ENCODE peak calls at places on chromosomes 4 and X, in five cellular contexts. N, W, O, D and E are unnamed samples.

GRCh38 chr4:118994030-118994429 is 105.4 kb downstream of the SYNPO2 start:
- DNase-seq in N (no peak), W (no peak), O (no peak), D (no peak), E (no peak)

GRCh38 chr4:82293304-82293703 is 80.5 kb downstream of the HNRNPD start:
- DNase-seq in N (no peak), W (no peak), O (no peak), D (no peak), E (no peak)

GRCh38 chr4:38614198-38614597 is 49.8 kb upstream of the KLF3 start:
- DNase-seq in N (no peak), W (no peak), O (no peak), D (no peak), E (no peak)

GRCh38 chrX:100491174-100491573 is 81.1 kb upstream of the PCDH19 start:
- DNase-seq in N (no peak), W (no peak), O (no peak), D (no peak), E (no peak)

GRCh38 chr4:124030038-124030638 is 633.5 kb downstream of the SPRY1 start:
- DNase-seq in N (no peak), W (no peak), O (no peak), D (no peak), E (no peak)

GRCh38 chr4:15805583-15806517 is 27.7 kb downstream of the CD38 start:
- DNase-seq in N (no peak), W (no peak), O (no peak), D (peak), E (peak)

GRCh38 chr4:85153221-85153620 is 186.7 kb upstream of the WDFY3 start:
- DNase-seq in N (no peak), W (no peak), O (no peak), D (no peak), E (no peak)

GRCh38 chr4:74545488-74545887 is 100.6 kb downstream of the AREG start:
- DNase-seq in N (no peak), W (peak), O (no peak), D (peak), E (no peak)

GRCh38 chr4:52982246-52982950 is 120.3 kb downstream of the RASL11B start:
- DNase-seq in N (no peak), W (no peak), O (no peak), D (peak), E (no peak)

GRCh38 chr4:159017323-159018036 is 85.4 kb upstream of the RAPGEF2 start:
- DNase-seq in N (no peak), W (no peak), O (no peak), D (no peak), E (no peak)

GRCh38 chr4:93791570-93792195 is 36.9 kb upstream of the ATOH1 start:
- DNase-seq in N (no peak), W (peak), O (peak), D (peak), E (no peak)

GRCh38 chrX:150084474-150085229 is 146.4 kb upstream of the EOLA2 start:
- DNase-seq in N (no peak), W (no peak), O (no peak), D (no peak), E (no peak)

DNA sequence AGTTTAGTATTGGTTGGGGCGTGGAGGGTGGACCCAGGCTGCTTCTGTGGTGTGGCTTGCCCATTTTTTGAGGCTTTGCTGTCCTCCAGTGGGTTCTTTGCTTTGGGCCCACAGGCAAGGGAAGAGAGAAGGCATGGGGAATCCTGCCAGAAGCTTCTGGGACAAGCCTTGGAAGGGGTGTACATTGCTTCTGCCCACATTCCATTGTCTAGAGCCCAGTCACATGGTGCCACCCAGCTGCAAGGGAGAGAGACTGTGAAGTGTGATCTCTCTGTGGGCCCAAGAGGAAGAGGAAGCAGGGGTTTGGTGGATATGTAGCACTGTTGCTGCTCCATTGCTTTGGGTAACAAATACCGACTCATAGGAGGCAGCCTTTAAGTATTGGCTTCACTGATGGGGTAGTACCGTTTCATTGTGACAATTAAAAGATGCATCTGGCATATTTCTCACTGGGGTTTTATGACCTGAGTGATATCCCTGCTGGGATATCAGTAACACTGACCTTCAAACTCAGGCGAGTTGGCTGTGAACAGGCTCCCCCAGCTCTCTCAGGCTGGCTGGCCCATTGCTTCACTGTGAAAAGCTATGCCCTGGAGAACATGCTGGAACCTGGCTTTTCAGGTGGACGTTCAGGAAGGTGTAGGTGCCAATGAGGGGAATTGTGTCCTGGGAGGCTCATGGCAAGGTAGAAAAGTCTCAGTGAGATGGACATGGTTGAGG is 85.9 kb downstream of the CLDN34 start:
- DNase-seq in N (no peak), W (no peak), O (peak), D (no peak), E (no peak)
- H3K27ac ChIP-seq in N (no peak), W (no peak), O (peak), D (no peak), E (no peak)

GRCh38 chrX:2188316-2188715 is 312.5 kb downstream of the DHRSX start:
- DNase-seq in N (no peak), W (no peak), O (no peak), D (no peak), E (no peak)
- H3K27ac ChIP-seq in N (no peak), W (no peak), O (no peak), D (no peak), E (no peak)

DNA sequence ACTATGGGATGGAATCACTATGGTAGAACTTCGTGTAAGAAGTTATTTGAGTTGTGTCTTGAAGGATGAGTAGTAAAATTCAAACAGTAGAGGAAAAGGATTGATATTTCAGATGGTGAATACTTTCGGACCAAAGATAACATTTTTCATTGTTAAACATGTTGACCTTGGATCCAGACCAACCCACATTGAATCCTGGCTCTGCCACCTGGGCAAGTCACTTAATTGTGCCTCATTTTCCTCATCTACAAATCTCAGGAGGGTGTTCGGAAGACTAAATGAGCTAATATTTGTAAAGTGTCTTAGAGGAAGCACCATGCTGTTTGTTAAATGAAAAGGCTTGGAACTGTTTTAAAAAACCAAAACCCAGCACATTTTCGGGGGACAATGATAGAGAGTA is 1.4 kb upstream of the AIFM1 start:
- DNase-seq in N (no peak), W (no peak), O (no peak), D (no peak), E (no peak)
- H3K27ac ChIP-seq in N (no peak), W (no peak), O (no peak), D (no peak), E (no peak)

GRCh38 chrX:16836371-16836770 is 33.8 kb downstream of the RBBP7 start:
- DNase-seq in N (no peak), W (no peak), O (no peak), D (no peak), E (no peak)

GRCh38 chrX:16834811-16835210 is 35.4 kb downstream of the RBBP7 start:
- DNase-seq in N (no peak), W (no peak), O (no peak), D (no peak), E (no peak)

GRCh38 chrX:16839224-16839851 is 30.8 kb downstream of the RBBP7 start:
- DNase-seq in N (no peak), W (no peak), O (no peak), D (no peak), E (no peak)

GRCh38 chrX:16839852-16840460 is 30.2 kb downstream of the RBBP7 start:
- DNase-seq in N (no peak), W (no peak), O (no peak), D (peak), E (no peak)

DNA sequence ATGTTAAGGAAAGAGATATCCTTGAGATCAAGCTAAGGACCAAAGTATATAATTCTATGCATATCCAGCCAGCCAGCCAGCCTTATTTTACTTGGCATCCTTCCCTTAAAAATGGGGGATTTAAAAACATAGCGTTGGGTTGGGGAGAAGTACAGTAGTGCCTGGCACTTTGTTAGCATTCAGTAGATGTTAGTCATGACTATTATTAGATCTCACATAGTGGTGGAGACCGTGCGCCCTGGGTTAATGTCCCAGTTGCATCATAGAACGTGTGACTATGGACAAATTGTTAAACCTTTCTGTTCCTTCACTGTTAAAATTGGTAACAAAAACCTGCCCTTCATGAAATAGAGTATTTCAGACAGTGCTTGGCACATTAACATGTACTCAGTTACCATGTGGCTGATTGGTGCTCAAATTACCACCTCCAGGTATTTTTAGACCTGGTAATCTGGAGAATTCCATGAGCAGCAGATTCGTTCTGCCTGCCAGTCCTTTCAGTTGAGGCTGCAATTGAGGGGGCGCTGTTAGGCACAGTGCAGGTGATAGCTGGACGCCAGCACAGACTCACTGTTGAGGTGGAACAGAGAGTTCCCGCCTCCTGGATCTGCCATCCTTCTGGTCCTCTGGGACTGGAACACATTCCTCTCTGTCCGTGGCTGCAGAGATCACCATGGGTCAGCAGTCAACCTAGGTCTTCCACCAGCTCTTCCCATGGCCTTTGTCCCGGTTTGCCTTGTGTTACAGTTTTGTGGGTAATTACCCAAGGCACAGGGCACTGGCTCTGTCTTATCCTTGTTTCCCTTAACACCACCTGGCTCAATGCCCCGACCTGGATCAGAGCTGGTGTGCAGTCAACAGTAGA is 31.7 kb downstream of the RBBP7 start:
- DNase-seq in N (no peak), W (peak), O (no peak), D (peak), E (no peak)
- H3K27ac ChIP-seq in N (no peak), W (no peak), O (no peak), D (peak), E (no peak)

DNA sequence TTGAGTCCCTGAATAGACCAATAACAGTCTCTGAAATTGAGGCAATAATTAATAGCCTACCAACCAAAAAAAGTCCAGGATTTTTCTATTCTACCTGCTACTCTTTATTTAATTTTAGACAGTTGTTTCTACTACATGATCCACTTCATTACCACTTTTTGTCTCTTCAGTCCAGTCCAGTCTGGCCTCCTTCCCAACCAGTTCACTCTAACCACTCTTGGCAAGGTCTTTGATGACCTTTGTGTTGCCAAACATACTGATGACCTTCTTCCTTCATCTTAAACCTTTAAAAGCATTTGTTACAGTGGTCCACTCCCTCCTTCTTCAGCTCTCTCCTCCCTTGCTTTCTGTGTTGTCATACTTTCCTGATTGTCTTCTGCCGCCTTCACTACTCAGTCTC is 12.8 kb upstream of the UBQLN2 start:
- DNase-seq in N (no peak), W (no peak), O (no peak), D (no peak), E (no peak)
- H3K27ac ChIP-seq in N (no peak), W (no peak), O (no peak), D (no peak), E (no peak)

DNA sequence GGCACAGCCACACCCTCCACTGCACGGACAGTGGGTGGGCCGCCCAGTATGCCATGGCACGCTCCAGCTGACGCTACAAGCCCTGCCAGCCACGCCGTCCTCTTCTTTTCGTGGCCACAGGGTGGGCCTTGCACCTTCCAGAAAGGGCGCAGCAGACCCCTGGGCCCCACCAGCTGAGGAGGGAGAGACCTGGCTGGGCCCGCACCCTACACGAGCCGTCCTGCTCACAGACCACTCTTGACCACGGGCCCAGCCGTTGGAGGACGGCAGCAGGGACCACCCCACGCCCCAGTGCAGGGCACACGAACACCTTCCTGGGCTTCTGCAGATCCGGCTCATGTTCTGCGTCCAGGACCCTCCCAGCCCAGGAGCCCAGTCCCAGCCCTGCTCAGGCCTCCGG is 27.1 kb downstream of the FAM53A start:
- DNase-seq in N (no peak), W (no peak), O (no peak), D (no peak), E (no peak)
- H3K27ac ChIP-seq in N (no peak), W (no peak), O (no peak), D (no peak), E (no peak)

GRCh38 chr4:137627938-137628460 is 95.7 kb upstream of the PCDH18 start:
- DNase-seq in N (no peak), W (no peak), O (no peak), D (no peak), E (no peak)

GRCh38 chr4:137621056-137621455 is 88.8 kb upstream of the PCDH18 start:
- DNase-seq in N (no peak), W (no peak), O (no peak), D (no peak), E (no peak)

DNA sequence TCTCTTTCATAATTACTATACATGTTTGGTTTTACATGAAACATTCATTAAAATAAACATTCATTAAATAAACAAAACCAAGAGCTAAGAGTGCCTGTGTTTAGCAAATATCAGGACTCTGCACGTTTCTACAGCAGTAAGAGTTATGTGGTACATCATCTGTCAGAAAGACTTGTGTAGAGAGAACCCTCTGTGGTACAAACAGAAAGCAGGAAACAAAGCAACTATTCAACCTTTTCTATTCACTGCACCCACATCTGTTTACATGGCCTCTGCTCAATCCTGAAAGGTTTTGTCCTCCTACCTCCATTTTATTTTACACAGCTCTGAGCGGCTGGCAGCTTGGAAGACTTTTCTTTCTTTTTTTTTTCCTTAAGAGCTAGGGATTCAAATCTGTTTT is 90.7 kb upstream of the PCDH18 start:
- DNase-seq in N (no peak), W (no peak), O (no peak), D (no peak), E (no peak)
- H3K27ac ChIP-seq in N (no peak), W (no peak), O (no peak), D (no peak), E (no peak)

DNA sequence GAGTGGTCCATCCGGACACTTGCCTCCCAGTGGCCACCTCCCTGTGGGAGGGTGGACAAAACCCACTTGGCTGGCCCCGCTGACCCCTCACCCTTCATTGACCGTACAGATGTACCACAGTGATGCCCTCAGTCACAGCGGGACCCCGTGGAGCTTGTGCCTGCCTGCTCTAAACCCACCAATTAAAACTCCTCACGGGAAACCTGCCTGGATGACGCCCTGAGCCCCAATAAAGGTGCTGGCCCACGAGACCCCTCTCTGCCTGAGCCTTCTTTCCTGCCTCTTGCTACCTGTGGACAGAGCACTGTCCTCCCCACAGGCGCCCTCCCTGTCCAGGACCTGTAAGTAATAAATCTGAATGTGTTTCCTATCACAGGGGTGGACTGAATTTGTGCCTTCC is 32.9 kb downstream of the RNF212 start:
- DNase-seq in N (no peak), W (no peak), O (no peak), D (no peak), E (no peak)
- H3K27ac ChIP-seq in N (no peak), W (no peak), O (no peak), D (peak), E (no peak)

GRCh38 chrX:110208092-110208491 is 109.8 kb downstream of the AMMECR1 start:
- DNase-seq in N (no peak), W (no peak), O (no peak), D (no peak), E (no peak)
- H3K27ac ChIP-seq in N (no peak), W (no peak), O (no peak), D (no peak), E (no peak)

GRCh38 chrX:45748443-45748842 is 547.8 kb upstream of the DIPK2B start:
- DNase-seq in N (no peak), W (no peak), O (no peak), D (no peak), E (no peak)

GRCh38 chrX:45745479-45745878 is 544.8 kb upstream of the DIPK2B start:
- DNase-seq in N (no peak), W (no peak), O (no peak), D (no peak), E (no peak)

GRCh38 chrX:45749375-45749774 is 548.7 kb upstream of the DIPK2B start:
- DNase-seq in N (no peak), W (no peak), O (no peak), D (no peak), E (no peak)

GRCh38 chrX:45750639-45751038 is 550.0 kb upstream of the DIPK2B start:
- DNase-seq in N (no peak), W (no peak), O (no peak), D (no peak), E (no peak)

DNA sequence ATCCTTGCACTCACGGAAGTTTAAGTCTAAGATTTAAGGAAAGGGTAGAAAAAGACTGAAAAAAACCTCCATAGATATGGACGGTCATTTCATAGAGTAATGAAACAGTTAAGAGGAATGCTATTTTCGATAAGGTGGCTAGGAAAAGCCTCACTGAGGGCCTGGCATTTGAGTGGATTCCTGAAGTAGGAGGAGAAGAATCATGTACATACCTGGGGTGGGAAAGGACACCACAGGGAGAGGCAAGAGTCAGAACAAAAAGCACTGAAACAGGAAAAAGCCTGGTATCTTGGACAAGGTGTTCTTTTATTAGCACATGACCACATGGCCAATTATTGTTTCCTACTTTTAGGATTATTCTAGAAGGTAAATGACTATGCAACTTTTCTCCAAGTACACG is 547.2 kb upstream of the DIPK2B start:
- DNase-seq in N (no peak), W (no peak), O (no peak), D (no peak), E (no peak)
- H3K27ac ChIP-seq in N (no peak), W (no peak), O (no peak), D (no peak), E (no peak)